ENCODE peak calls at places on chromosome 1, in five cellular contexts. D is adrenal gland, H is cardiac muscle cell, W is GM12865, L is prostate gland. K is an unnamed sample.

GRCh38 chr1:219790834-219791615 is 137.3 kb downstream of the SLC30A10 start:
- DNase-seq in W (no peak), H (peak), D (no peak), L (no peak), K (no peak)

GRCh38 chr1:168879906-168880734 is 151.1 kb upstream of the DPT start:
- DNase-seq in W (no peak), H (peak), L (no peak), D (no peak), K (no peak)

GRCh38 chr1:207032528-207033017 is at the start of gene C1orf116:
- DNase-seq in D (no peak), W (no peak), L (peak), H (no peak), K (peak)

GRCh38 chr1:203025721-203026665 is at the start of gene PPFIA4:
- DNase-seq in W (peak), H (peak), L (peak), D (peak), K (peak)

GRCh38 chr1:60562715-60563114 is 489.1 kb upstream of the C1orf87 start:
- DNase-seq in L (no peak), W (no peak), H (no peak), D (no peak), K (no peak)

GRCh38 chr1:76501576-76502219 is 365.6 kb upstream of the ST6GALNAC5 start:
- DNase-seq in L (no peak), W (no peak), D (no peak), H (no peak), K (no peak)

GRCh38 chr1:205147191-205147590 is 25.4 kb upstream of the RBBP5 start:
- DNase-seq in D (peak), L (no peak), W (no peak), H (no peak), K (no peak)

GRCh38 chr1:224503161-224504118 is 68.8 kb upstream of the WDR26 start:
- DNase-seq in D (peak), W (peak), L (peak), H (peak), K (peak)

GRCh38 chr1:111127923-111128643 is 11.8 kb downstream of the DRAM2 start:
- DNase-seq in W (peak), L (no peak), H (no peak), D (no peak), K (no peak)

GRCh38 chr1:114345930-114346479 is 165.0 kb downstream of the TRIM33 start:
- DNase-seq in H (no peak), D (peak), L (no peak), W (no peak), K (peak)
- TF ChIP-seq CTCF in H (no peak), D (no peak), L (no peak), W (no peak), K (no peak)

DNA sequence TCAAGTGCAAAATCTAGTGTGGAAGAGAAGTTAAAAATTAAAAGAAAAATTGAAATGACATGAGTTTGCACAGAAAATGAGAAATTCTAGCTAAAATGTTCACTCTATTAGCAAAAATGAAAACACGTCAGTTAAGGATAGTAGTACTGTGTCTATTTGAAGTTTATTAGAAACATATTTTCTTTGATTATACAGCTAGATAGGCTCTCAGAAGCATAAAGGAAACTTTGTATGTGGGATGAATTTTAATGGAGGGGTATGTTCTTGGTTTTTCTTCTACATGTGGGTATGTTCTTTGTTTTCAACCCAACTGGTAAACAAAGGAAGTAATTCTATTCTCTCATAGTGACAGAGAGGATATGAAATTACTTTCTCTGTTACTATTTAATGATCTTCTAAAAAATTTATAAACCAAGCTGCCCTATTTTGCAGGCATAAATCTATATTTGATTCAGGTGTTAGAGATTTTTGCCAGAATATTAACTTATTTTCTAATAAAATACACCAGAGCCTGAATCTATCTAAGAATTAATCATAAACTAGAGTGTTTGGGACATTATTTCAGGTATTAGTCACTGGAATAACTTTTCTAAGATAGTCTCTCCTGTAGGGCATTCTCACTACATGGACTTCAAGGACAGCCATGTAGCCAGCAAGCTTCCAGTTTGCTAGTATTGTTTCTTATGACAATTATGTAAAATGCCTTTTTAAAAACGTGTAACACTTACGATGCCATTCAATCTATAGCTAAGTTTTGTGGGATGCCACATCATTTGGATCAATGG is 15.8 kb downstream of the GPSM2 start:
- DNase-seq in H (no peak), D (no peak), L (no peak), W (no peak), K (no peak)
- H3K4me3 ChIP-seq in H (no peak), D (no peak), L (no peak), W (no peak), K (no peak)

GRCh38 chr1:246001142-246001812 is 505.8 kb downstream of the SMYD3 start:
- DNase-seq in L (no peak), D (no peak), H (no peak), W (no peak), K (no peak)

GRCh38 chr1:246001821-246002220 is 505.3 kb downstream of the SMYD3 start:
- DNase-seq in H (no peak), D (no peak), L (no peak), W (no peak), K (no peak)

GRCh38 chr1:246000638-246001015 is 506.5 kb downstream of the SMYD3 start:
- DNase-seq in H (no peak), W (no peak), L (no peak), D (no peak), K (no peak)

GRCh38 chr1:245997471-245998258 is 509.4 kb downstream of the SMYD3 start:
- DNase-seq in H (peak), D (no peak), W (no peak), L (peak), K (no peak)

DNA sequence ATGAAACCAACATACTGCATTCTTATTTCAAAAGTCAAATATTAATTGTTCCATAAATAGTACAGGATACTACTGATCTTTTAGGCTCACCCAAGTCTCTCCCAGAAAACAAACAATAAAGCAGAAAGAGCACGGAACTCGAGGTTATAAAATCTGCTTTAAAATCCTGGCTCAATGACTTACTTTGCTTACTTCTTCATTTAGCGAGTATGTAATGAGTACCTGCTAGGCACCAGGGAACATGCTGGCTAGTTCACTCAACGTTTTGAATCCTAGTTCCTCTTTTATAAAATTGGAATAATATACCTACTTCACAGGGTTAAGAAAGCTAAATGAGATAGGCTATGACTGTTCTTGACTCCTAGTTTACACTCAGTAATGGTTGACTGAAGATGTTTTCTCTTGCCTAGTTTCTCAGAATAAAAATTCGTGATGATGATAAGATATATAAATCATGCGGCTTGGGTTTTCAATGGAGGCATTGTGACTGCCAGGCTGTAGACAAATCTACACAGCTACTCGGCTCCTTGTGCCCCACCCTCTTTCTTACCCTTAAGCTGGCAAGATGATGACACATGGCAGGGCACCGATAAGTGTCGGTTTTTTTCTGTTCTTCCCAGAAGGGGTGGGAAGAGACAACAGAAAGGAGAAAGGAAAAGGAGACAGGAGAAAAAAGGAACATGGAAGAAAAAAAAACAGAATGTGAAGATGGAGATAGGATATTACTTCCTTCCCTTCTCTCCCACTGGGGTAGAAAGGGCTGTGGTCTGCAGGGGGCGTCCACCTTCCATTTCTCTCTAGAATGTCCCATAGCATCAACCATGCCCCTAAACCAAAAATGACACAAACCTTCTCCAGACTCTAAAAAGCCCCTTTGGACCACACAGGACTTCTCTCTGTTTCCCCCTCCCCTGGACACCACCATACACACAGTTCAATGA is 507.1 kb downstream of the SMYD3 start:
- DNase-seq in L (no peak), D (no peak), W (peak), H (no peak), K (no peak)
- TF ChIP-seq CTCF in L (no peak), D (no peak), W (no peak), H (no peak), K (no peak)

DNA sequence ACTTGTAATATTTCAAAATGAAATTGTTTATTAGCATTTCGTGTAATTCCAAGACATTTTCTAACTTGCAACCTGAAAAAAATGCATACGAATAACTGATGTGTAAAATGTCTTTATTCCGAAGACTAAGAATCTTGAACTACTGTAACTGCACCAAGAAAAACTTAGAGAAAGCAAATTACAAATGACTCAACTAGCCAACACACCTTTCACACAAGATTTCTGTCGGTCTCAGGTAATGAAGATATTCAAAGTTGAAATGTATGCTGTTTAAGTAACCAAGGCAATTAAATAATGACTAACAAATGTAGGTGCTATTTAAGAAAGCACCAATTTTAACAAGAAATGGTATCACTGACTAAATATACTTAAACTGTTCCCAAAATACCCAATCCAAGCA is 2.1 kb downstream of the CLSTN1 start:
- DNase-seq in L (no peak), W (no peak), H (no peak), D (no peak), K (no peak)
- H3K4me3 ChIP-seq in L (no peak), W (peak), H (no peak), D (no peak), K (no peak)